ENCODE peak calls at places on chromosomes 16 and 17, in six cellular contexts. F, O, E, N, Y and P are unnamed samples. For H3K27me3, the result is how much of the 10 kb centered on the place peaks cover.

GRCh38 chr17:42609182-42609813 is at the start of the genes RETREG3 and TUBG1:
- DNase-seq in F (peak), O (peak), E (peak), N (peak), Y (peak), P (peak)

GRCh38 chr17:65177901-65178300 is 40.7 kb downstream of the RGS9 start:
- DNase-seq in F (no peak), O (no peak), E (peak), N (no peak), Y (no peak), P (no peak)

GRCh38 chr17:59492091-59492451 is 73.3 kb upstream of the DHX40 start:
- DNase-seq in F (no peak), O (no peak), E (no peak), N (no peak), Y (no peak), P (no peak)

GRCh38 chr17:79987187-79987889 is 48.3 kb downstream of the TBC1D16 start:
- DNase-seq in F (peak), O (no peak), E (peak), N (no peak), Y (no peak), P (no peak)

GRCh38 chr17:69060835-69061234 is at the start of gene ABCA9:
- DNase-seq in F (no peak), O (no peak), E (peak), N (no peak), Y (no peak), P (no peak)

GRCh38 chr17:50219345-50219744 is 17.9 kb upstream of the COL1A1 start:
- DNase-seq in F (no peak), O (no peak), E (peak), N (no peak), Y (no peak), P (peak)

GRCh38 chr16:66129196-66129595 is 237.3 kb upstream of the CDH5 start:
- DNase-seq in F (no peak), O (no peak), E (no peak), N (no peak), Y (no peak), P (no peak)

GRCh38 chr17:78765821-78766220 is 16.3 kb downstream of the CYTH1 start:
- DNase-seq in F (no peak), O (no peak), E (no peak), N (no peak), Y (no peak), P (no peak)

GRCh38 chr16:66334856-66335255 is 31.6 kb upstream of the CDH5 start:
- DNase-seq in F (no peak), O (no peak), E (no peak), N (no peak), Y (no peak), P (no peak)

GRCh38 chr17:77423589-77424451 is 283.1 kb downstream of the SEC14L1 start:
- DNase-seq in F (peak), O (no peak), E (peak), N (no peak), Y (no peak), P (no peak)

GRCh38 chr16:48392407-48392806 is 7.2 kb upstream of the SIAH1 start:
- DNase-seq in F (no peak), O (no peak), E (no peak), N (no peak), Y (no peak), P (no peak)

GRCh38 chr16:55643161-55643970 is 12.4 kb upstream of the SLC6A2 start:
- DNase-seq in F (no peak), O (no peak), E (peak), N (no peak), Y (no peak), P (peak)

GRCh38 chr17:74592087-74592990 is at the start of gene CD300LD:
- DNase-seq in F (no peak), O (no peak), E (no peak), N (no peak), Y (no peak), P (no peak)

GRCh38 chr16:81717662-81718189 is 61.4 kb upstream of the PLCG2 start:
- DNase-seq in F (no peak), O (no peak), E (no peak), N (no peak), Y (no peak), P (no peak)

GRCh38 chr17:8941520-8941919 is 24.0 kb downstream of the PIK3R5 start:
- DNase-seq in F (no peak), O (no peak), E (no peak), N (no peak), Y (peak), P (no peak)

GRCh38 chr17:66667491-66668030 is 167.4 kb upstream of the CACNG5 start:
- DNase-seq in F (no peak), O (no peak), E (no peak), N (no peak), Y (no peak), P (no peak)

GRCh38 chr16:13936596-13937081 is 16.7 kb downstream of the ERCC4 start:
- DNase-seq in F (no peak), O (no peak), E (no peak), N (peak), Y (no peak), P (no peak)

GRCh38 chr17:72406501-72406900 is 285.7 kb downstream of the SOX9 start:
- DNase-seq in F (no peak), O (no peak), E (peak), N (no peak), Y (no peak), P (no peak)

GRCh38 chr17:66836063-66837005 is 1.4 kb downstream of the CACNG5 start:
- DNase-seq in F (no peak), O (no peak), E (no peak), N (no peak), Y (no peak), P (peak)

GRCh38 chr16:81587626-81588160 is 143.1 kb downstream of the CMIP start:
- DNase-seq in F (no peak), O (no peak), E (peak), N (no peak), Y (no peak), P (no peak)

GRCh38 chr17:73647767-73648542 is 3.7 kb upstream of the SDK2 start:
- DNase-seq in F (no peak), O (no peak), E (peak), N (no peak), Y (peak), P (no peak)

GRCh38 chr16:30977502-30977901 is 7.5 kb upstream of the HSD3B7 start:
- DNase-seq in F (no peak), O (no peak), E (no peak), N (no peak), Y (no peak), P (peak)

GRCh38 chr16:30974348-30974747 is 10.7 kb upstream of the HSD3B7 start:
- DNase-seq in F (no peak), O (no peak), E (no peak), N (no peak), Y (no peak), P (no peak)

GRCh38 chr16:30980068-30980371 is 5.0 kb upstream of the HSD3B7 start:
- DNase-seq in F (no peak), O (no peak), E (no peak), N (no peak), Y (no peak), P (no peak)

GRCh38 chr16:30979170-30980067 is 5.6 kb upstream of the HSD3B7 start:
- DNase-seq in F (no peak), O (no peak), E (no peak), N (no peak), Y (no peak), P (no peak)

DNA sequence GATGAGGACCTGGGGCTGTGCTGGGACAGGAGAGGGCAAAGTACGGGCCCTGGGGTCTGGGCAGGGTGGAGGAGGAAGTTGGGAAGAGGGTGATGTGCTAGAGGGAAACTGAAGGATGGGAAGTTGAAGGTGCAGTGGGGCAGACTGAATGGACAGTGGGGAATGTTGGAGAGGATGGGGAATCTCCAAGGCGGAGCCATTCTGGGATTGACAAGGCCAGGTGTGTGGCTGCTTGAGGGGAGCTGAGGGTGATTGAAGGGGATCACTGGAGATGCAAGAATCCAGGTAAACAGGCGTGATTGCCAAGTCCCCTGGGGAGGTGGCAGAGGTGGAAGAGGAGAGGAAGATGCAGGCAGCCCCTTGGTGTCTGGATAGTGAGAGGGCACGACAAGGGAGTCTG is 8.5 kb upstream of the HSD3B7 start:
- DNase-seq in F (no peak), O (no peak), E (no peak), N (no peak), Y (no peak), P (no peak)
- H3K27me3 ChIP-seq in F (under half), O (under half), E (under half), N (under half), Y (under half), P (under half)

GRCh38 chr17:36936455-36936934 is 780 bp upstream of the LHX1 start:
- DNase-seq in F (no peak), O (no peak), E (peak), N (no peak), Y (no peak), P (peak)
- H3K27me3 ChIP-seq in F (under half), O (half or more), E (half or more), N (half or more), Y (half or more), P (half or more)

GRCh38 chr17:13140750-13141149 is 122.9 kb upstream of the ELAC2 start:
- DNase-seq in F (no peak), O (peak), E (no peak), N (no peak), Y (no peak), P (peak)
- H3K27me3 ChIP-seq in F (under half), O (under half), E (under half), N (under half), Y (under half), P (under half)

GRCh38 chr16:29646947-29647346 is 16.1 kb upstream of the SPN start:
- DNase-seq in F (no peak), O (no peak), E (no peak), N (no peak), Y (no peak), P (no peak)

GRCh38 chr16:29644338-29644857 is 18.6 kb upstream of the SPN start:
- DNase-seq in F (peak), O (no peak), E (peak), N (no peak), Y (no peak), P (no peak)

GRCh38 chr16:29641561-29641960 is 21.5 kb upstream of the SPN start:
- DNase-seq in F (no peak), O (no peak), E (no peak), N (no peak), Y (no peak), P (no peak)

GRCh38 chr16:29645699-29646187 is 17.3 kb upstream of the SPN start:
- DNase-seq in F (peak), O (no peak), E (peak), N (peak), Y (no peak), P (peak)

GRCh38 chr16:29644973-29645698 is 17.9 kb upstream of the SPN start:
- DNase-seq in F (peak), O (no peak), E (peak), N (no peak), Y (no peak), P (no peak)
- H3K27me3 ChIP-seq in F (under half), O (under half), E (under half), N (under half), Y (under half), P (under half)

DNA sequence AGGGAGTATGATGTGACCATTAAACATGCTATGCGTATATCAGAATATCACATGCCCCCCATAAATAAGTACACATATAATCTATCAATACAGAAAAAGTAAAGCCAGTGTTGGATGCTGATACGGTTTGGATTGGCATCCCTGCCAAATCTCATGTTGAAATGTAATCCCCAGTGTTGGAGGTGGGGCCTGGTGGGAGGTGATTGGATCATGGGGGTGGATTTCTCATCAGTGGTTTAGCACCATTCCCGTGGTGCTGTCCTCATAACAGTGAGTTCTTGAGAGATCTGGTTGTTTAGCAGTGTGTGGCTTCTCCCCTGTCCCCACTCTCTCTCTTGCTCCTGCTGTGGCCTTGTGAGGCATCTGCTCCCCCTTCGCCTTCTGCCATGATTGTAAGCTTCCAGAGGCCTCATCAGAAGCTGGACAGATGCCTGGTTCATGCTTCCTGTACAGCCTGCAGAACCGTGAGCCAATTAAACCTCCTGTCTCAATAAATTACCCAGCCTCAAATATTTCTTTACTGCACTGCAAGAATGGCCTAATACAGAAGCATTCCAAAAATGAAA is 88.9 kb downstream of the AATF start:
- DNase-seq in F (no peak), O (no peak), E (no peak), N (no peak), Y (no peak), P (no peak)
- H3K27me3 ChIP-seq in F (under half), O (under half), E (under half), N (under half), Y (under half), P (under half)